ENCODE peak calls at places on chromosomes 2 and 18, in six cellular contexts. One of them, this sample, is unnamed.

GRCh38 chr18:32081881-32082280 is 9.8 kb upstream of the RNF138 start:
- DNase-seq in astrocyte of the spinal cord: no peak
- DNase-seq in activated T-helper 1 cell treated with Interleukin-2 at 50 U/mL for 16 hours: no peak
- DNase-seq in left ventricle myocardium superior: no peak
- DNase-seq in lung microvascular endothelial cell: peak
- DNase-seq in pancreas: no peak
- DNase-seq in this sample: no peak

GRCh38 chr2:43343573-43344304 is 117.3 kb upstream of the ZFP36L2 start:
- DNase-seq in astrocyte of the spinal cord: peak
- DNase-seq in activated T-helper 1 cell treated with Interleukin-2 at 50 U/mL for 16 hours: no peak
- DNase-seq in left ventricle myocardium superior: peak
- DNase-seq in lung microvascular endothelial cell: peak
- DNase-seq in pancreas: no peak
- DNase-seq in this sample: no peak

GRCh38 chr18:57715671-57716070 is 87.4 kb downstream of the ATP8B1 start:
- DNase-seq in astrocyte of the spinal cord: no peak
- DNase-seq in activated T-helper 1 cell treated with Interleukin-2 at 50 U/mL for 16 hours: no peak
- DNase-seq in left ventricle myocardium superior: no peak
- DNase-seq in lung microvascular endothelial cell: no peak
- DNase-seq in pancreas: no peak
- DNase-seq in this sample: no peak

GRCh38 chr18:36828157-36828629 is 609 bp downstream of the TPGS2 start:
- DNase-seq in astrocyte of the spinal cord: peak
- DNase-seq in activated T-helper 1 cell treated with Interleukin-2 at 50 U/mL for 16 hours: no peak
- DNase-seq in left ventricle myocardium superior: no peak
- DNase-seq in lung microvascular endothelial cell: peak
- DNase-seq in pancreas: no peak
- DNase-seq in this sample: peak

GRCh38 chr18:61085036-61085435 is 248.2 kb upstream of the CDH20 start:
- DNase-seq in astrocyte of the spinal cord: no peak
- DNase-seq in activated T-helper 1 cell treated with Interleukin-2 at 50 U/mL for 16 hours: no peak
- DNase-seq in left ventricle myocardium superior: no peak
- DNase-seq in lung microvascular endothelial cell: no peak
- DNase-seq in pancreas: no peak
- DNase-seq in this sample: no peak

GRCh38 chr2:850429-850828 is 100.2 kb upstream of the SNTG2 start:
- DNase-seq in astrocyte of the spinal cord: no peak
- DNase-seq in activated T-helper 1 cell treated with Interleukin-2 at 50 U/mL for 16 hours: no peak
- DNase-seq in left ventricle myocardium superior: no peak
- DNase-seq in lung microvascular endothelial cell: no peak
- DNase-seq in pancreas: no peak
- DNase-seq in this sample: peak

GRCh38 chr2:161681043-161681442 is 56.8 kb downstream of the SLC4A10 start:
- DNase-seq in astrocyte of the spinal cord: peak
- DNase-seq in activated T-helper 1 cell treated with Interleukin-2 at 50 U/mL for 16 hours: no peak
- DNase-seq in left ventricle myocardium superior: no peak
- DNase-seq in lung microvascular endothelial cell: peak
- DNase-seq in pancreas: no peak
- DNase-seq in this sample: peak

GRCh38 chr2:149899390-149899789 is 311.8 kb upstream of the MMADHC start:
- DNase-seq in astrocyte of the spinal cord: no peak
- DNase-seq in activated T-helper 1 cell treated with Interleukin-2 at 50 U/mL for 16 hours: no peak
- DNase-seq in left ventricle myocardium superior: no peak
- DNase-seq in lung microvascular endothelial cell: no peak
- DNase-seq in pancreas: no peak
- DNase-seq in this sample: no peak

GRCh38 chr2:194104687-194105086 is 1552.3 kb upstream of the SLC39A10 start:
- DNase-seq in astrocyte of the spinal cord: no peak
- DNase-seq in activated T-helper 1 cell treated with Interleukin-2 at 50 U/mL for 16 hours: no peak
- DNase-seq in left ventricle myocardium superior: no peak
- DNase-seq in lung microvascular endothelial cell: no peak
- DNase-seq in pancreas: no peak
- DNase-seq in this sample: no peak

GRCh38 chr2:176246324-176246723 is 22.9 kb upstream of the MTX2 start:
- DNase-seq in astrocyte of the spinal cord: no peak
- DNase-seq in activated T-helper 1 cell treated with Interleukin-2 at 50 U/mL for 16 hours: no peak
- DNase-seq in left ventricle myocardium superior: no peak
- DNase-seq in lung microvascular endothelial cell: no peak
- DNase-seq in pancreas: no peak
- DNase-seq in this sample: no peak

GRCh38 chr2:183078163-183078466 is 432 bp upstream of the DUSP19 start:
- DNase-seq in astrocyte of the spinal cord: no peak
- DNase-seq in activated T-helper 1 cell treated with Interleukin-2 at 50 U/mL for 16 hours: no peak
- DNase-seq in left ventricle myocardium superior: peak
- DNase-seq in lung microvascular endothelial cell: no peak
- DNase-seq in pancreas: no peak
- DNase-seq in this sample: no peak

This sample was measured in HT1080.